ENCODE peak calls at places on chromosome 2, in six cellular contexts. N is NB4; T is endothelial cell; S is astrocyte of the cerebellum; I is CD8-positive, alpha-beta T cell; Z is transverse colon. B is an unnamed sample.

GRCh38 chr2:169961911-169962310 is 134.7 kb downstream of the UBR3 start:
- DNase-seq in N (peak), T (no peak), S (no peak), I (no peak), Z (no peak), B (no peak)

GRCh38 chr2:1665761-1666505 is 78.4 kb downstream of the PXDN start:
- DNase-seq in N (no peak), T (no peak), S (no peak), I (no peak), Z (no peak), B (no peak)

GRCh38 chr2:164785447-164785846 is 56.2 kb downstream of the COBLL1 start:
- DNase-seq in N (no peak), T (no peak), S (peak), I (no peak), Z (no peak), B (no peak)

GRCh38 chr2:69214898-69215297 is 172.1 kb downstream of the GFPT1 start:
- DNase-seq in N (no peak), T (no peak), S (no peak), I (no peak), Z (no peak), B (no peak)

GRCh38 chr2:216838146-216838545 is 21.7 kb downstream of the TNP1 start:
- DNase-seq in N (no peak), T (no peak), S (peak), I (no peak), Z (no peak), B (no peak)

GRCh38 chr2:229578052-229578846 is 136.1 kb downstream of the DNER start:
- DNase-seq in N (no peak), T (no peak), S (no peak), I (no peak), Z (no peak), B (no peak)

GRCh38 chr2:170332676-170333402 is 154.9 kb downstream of the MYO3B start:
- DNase-seq in N (no peak), T (no peak), S (no peak), I (no peak), Z (no peak), B (no peak)

GRCh38 chr2:46564811-46565241 is 85.5 kb downstream of the TMEM247 start:
- DNase-seq in N (no peak), T (no peak), S (no peak), I (no peak), Z (no peak), B (no peak)

GRCh38 chr2:166373951-166374350 is 1.8 kb downstream of the SCN9A start:
- DNase-seq in N (peak), T (no peak), S (peak), I (no peak), Z (peak), B (no peak)

GRCh38 chr2:121232626-121233265 is 52.3 kb downstream of the TFCP2L1 start:
- DNase-seq in N (peak), T (no peak), S (no peak), I (no peak), Z (no peak), B (no peak)

GRCh38 chr2:128513416-128514283 is 195.0 kb upstream of the HS6ST1 start:
- DNase-seq in N (peak), T (no peak), S (no peak), I (no peak), Z (peak), B (no peak)

GRCh38 chr2:176106636-176107539 is at the start of gene HOXD11:
- DNase-seq in N (peak), T (no peak), S (no peak), I (no peak), Z (peak), B (no peak)

DNA sequence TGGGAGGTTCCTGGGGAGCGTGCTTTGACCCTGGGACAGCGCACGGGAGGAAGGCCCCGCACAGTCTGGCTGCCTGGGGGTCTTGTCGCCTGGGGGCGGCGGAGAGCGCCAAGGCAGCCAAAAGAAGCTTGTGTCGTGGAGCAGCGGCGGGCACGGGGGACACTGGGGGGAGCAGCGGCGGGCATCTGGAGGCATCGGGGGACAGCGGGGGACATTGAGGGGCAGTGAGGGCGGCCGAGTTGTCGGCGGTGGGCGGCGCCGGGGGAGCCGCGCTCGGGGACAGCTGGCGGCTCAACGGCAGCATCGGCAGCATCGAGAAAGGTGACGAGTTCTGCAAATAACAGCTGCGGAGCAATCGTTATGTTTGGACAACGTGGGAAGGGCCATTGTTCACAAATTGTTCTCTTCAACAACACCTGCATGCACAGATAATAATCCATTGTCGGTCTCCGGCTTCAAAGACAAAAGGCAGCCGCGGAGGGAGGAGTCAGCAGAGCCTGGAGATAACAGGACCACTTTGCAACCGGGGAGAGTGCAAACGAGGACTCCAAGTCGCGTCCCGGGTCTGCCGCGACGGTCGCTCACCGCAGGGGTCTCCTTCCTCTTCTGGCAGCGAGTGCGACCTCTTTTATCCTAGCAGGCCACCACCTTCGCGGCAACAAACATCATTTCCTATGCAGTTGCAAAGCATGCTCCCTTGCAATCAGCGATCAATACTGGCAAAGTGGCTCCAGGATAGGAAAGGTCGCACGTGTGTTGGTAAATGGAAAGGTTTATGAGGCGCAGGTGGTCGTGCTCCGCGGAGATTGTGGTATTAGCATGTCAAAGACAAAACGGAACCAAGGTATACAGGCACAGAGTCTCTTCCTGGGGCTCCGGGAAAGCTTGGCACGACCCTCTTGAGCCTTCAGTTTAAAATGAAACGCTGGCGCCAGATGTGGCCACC is 132.3 kb upstream of the DLX2 start:
- DNase-seq in N (peak), T (no peak), S (no peak), I (no peak), Z (peak), B (peak)
- TF ChIP-seq CTCF in N (no peak), T (no peak), S (no peak), I (no peak), Z (no peak), B (no peak)

DNA sequence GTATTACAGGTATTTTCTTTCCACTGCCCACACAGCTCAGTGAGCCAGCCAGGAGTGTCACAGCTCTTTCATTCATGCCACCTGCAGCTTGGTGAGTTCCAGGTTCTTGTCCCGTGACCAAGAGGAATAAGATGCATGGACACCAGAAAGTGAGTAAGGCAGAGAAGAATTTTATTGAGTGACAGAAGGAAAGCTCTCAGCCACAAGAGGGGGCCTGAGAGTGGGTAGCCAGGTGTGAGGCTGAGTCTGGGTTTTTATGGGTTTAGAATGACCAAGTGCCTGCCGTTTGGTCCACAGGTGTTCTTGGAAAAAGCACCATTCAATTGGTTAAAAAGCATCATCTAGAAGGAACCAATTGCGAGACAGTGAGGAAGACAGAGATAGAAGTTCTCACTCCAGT is 1097.1 kb upstream of the SLC39A10 start:
- DNase-seq in N (no peak), T (no peak), S (no peak), I (no peak), Z (no peak), B (no peak)
- TF ChIP-seq CTCF in N (no peak), T (no peak), S (peak), I (no peak), Z (no peak), B (no peak)

DNA sequence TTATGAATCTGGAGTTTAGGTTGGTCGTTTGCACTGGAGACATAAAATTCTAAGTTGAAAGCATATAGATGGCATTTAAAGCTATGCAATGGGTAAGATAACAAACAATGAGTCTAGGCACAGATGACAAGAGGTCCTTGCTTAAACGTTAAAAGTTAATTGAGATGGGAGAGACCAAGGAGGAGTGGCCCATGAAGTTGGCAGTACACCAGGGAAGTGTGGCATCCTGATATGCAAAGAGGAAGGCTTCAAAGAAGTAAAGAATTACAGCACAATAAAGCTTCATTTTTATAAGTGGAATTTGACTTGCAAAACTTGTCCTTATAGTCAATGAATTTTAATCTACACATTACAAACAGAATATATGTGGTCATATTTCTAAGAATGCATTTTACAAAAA is 23.2 kb downstream of the UPP2 start:
- DNase-seq in N (no peak), T (no peak), S (no peak), I (no peak), Z (peak), B (no peak)
- TF ChIP-seq CTCF in N (no peak), T (no peak), S (no peak), I (no peak), Z (no peak), B (no peak)

DNA sequence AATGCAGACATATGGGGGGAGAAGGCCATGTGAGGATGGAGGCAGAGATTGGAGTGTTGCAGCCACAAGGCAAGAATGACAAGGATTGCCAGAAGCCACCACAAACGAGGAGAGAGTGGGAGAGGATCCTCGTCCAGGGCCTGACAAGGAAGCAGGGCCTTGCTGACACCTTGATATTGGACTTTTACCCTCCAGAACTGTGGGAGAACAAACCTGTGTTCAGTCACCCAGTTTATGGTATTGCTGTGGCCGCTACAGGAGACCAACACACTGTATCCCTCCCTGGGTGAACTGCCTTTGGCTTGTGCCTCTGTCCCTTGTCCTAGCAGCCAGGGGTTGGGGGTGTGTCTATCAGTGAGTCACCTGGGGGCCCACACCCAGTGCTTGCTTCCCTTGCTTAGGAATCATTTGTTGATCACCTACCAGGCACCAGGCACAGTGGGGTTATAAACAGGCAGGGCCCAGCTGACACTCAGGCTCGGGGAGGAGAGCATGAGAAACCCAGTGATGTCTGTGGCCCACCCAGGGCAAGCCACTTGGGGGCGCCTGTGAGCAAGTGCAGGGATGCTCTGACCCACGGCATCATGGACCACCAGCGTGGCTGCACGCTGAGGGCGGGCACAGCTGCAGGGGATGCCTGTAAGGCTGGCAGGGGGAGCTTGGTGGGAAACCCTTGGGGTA is 17.2 kb downstream of the TMEM185B start:
- DNase-seq in N (peak), T (peak), S (no peak), I (no peak), Z (peak), B (peak)
- TF ChIP-seq CTCF in N (peak), T (peak), S (peak), I (no peak), Z (peak), B (peak)

GRCh38 chr2:10497797-10498251 is 49.7 kb upstream of the ODC1 start:
- DNase-seq in N (peak), T (no peak), S (no peak), I (peak), Z (peak), B (no peak)
- TF ChIP-seq CTCF in N (no peak), T (no peak), S (no peak), I (no peak), Z (no peak), B (no peak)

GRCh38 chr2:235740821-235741220 is 247.0 kb downstream of the AGAP1 start:
- DNase-seq in N (peak), T (peak), S (no peak), I (no peak), Z (peak), B (no peak)
- TF ChIP-seq CTCF in N (peak), T (no peak), S (peak), I (no peak), Z (no peak), B (peak)

DNA sequence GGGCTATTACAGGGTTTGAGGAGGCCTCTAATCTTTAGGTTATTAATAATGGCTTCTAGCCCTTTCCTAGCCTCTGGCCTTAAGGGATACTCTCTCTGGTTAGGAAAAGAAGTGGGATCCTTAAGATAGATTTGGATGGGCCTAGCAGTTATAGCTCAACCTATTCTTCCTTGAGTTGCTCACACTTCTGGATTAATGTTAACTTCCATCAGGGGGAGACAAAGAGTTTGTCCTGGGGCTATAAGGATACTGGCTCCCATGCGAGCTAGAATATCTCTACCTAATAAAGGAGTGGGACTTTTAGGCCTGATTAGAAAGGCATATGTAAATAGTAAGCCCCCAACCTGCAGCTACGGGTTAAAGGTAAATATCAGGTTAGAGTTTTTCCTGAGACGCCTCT is 14.3 kb upstream of the PTH2R start:
- DNase-seq in N (no peak), T (no peak), S (no peak), I (no peak), Z (no peak), B (no peak)
- TF ChIP-seq CTCF in N (no peak), T (no peak), S (peak), I (no peak), Z (no peak), B (no peak)

B was measured in neural crest cell.